ENCODE peak calls at places on chromosomes 11 and 22, in seven cellular contexts. M, K, Y, V, E, I and D are unnamed samples. For H3K4me1, the result is how much of the 10 kb centered on the place peaks cover.

GRCh38 chr11:62889484-62890437 is 9.1 kb downstream of the SLC3A2 start:
- DNase-seq in K (no peak), I (peak), E (no peak), V (peak), Y (no peak), M (no peak), D (no peak)

GRCh38 chr11:5364214-5364613 is 12.9 kb downstream of the OR51B6 start:
- DNase-seq in I (no peak), K (no peak), V (no peak), Y (no peak), E (no peak), M (no peak), D (no peak)

GRCh38 chr11:111691176-111691575 is 75.0 kb downstream of the PPP2R1B start:
- DNase-seq in V (no peak), Y (no peak), K (no peak), E (no peak), I (no peak), M (no peak), D (no peak)

GRCh38 chr11:70630068-70630467 is 231.7 kb downstream of the CTTN start:
- DNase-seq in E (no peak), V (no peak), M (no peak), K (no peak), Y (no peak), I (no peak), D (no peak)

GRCh38 chr11:1130276-1131032 is 27.3 kb upstream of the MUC5AC start:
- DNase-seq in Y (no peak), M (no peak), V (no peak), K (peak), I (no peak), E (no peak), D (no peak)

GRCh38 chr11:79413258-79413657 is 27.6 kb downstream of the TENM4 start:
- DNase-seq in V (no peak), I (no peak), Y (no peak), K (peak), E (no peak), M (no peak), D (no peak)

GRCh38 chr11:2214527-2215229 is 43.1 kb upstream of the TH start:
- DNase-seq in V (peak), M (no peak), I (peak), Y (no peak), E (no peak), K (peak), D (no peak)

GRCh38 chr11:65373839-65374580 is 8.4 kb downstream of the SLC25A45 start:
- DNase-seq in Y (no peak), V (no peak), K (no peak), M (no peak), E (no peak), I (no peak), D (no peak)

GRCh38 chr22:39634530-39635399 is 64.2 kb downstream of the CACNA1I start:
- DNase-seq in I (peak), M (no peak), E (peak), Y (no peak), V (peak), K (no peak), D (peak)

GRCh38 chr11:97364047-97364446 is 974.2 kb downstream of the JRKL start:
- DNase-seq in M (no peak), V (no peak), Y (no peak), K (no peak), I (no peak), E (no peak), D (no peak)

GRCh38 chr11:124717786-124718634 is 21.7 kb upstream of the NRGN start:
- DNase-seq in V (no peak), M (no peak), I (peak), Y (no peak), K (peak), E (no peak), D (no peak)

GRCh38 chr11:32571039-32571438 is 12.6 kb upstream of the EIF3M start:
- DNase-seq in V (no peak), M (no peak), Y (no peak), K (no peak), E (no peak), I (no peak), D (no peak)

GRCh38 chr11:122248939-122249338 is 132.9 kb upstream of the BLID start:
- DNase-seq in Y (no peak), M (no peak), K (no peak), V (no peak), I (no peak), E (no peak), D (no peak)

GRCh38 chr11:130703489-130704190 is 212.6 kb downstream of the SNX19 start:
- DNase-seq in Y (no peak), I (no peak), K (no peak), M (no peak), V (no peak), E (no peak), D (no peak)

GRCh38 chr11:70505331-70505731 is 107.0 kb downstream of the CTTN start:
- DNase-seq in I (no peak), K (no peak), E (no peak), M (no peak), Y (no peak), V (no peak), D (no peak)

GRCh38 chr11:64413417-64413816 is 54.5 kb downstream of the RPS6KA4 start:
- DNase-seq in K (no peak), E (no peak), Y (no peak), V (no peak), I (no peak), M (no peak), D (no peak)

GRCh38 chr11:68979931-68980775 is 633 bp downstream of the MRGPRD start:
- DNase-seq in Y (no peak), V (no peak), E (no peak), M (no peak), K (no peak), I (no peak), D (no peak)

GRCh38 chr11:46895821-46896220 is 22.5 kb downstream of the LRP4 start:
- DNase-seq in E (no peak), K (no peak), Y (no peak), M (no peak), I (no peak), V (no peak), D (no peak)

GRCh38 chr22:22692707-22693530 is 48.5 kb downstream of the GGTLC2 start:
- DNase-seq in I (peak), M (no peak), Y (no peak), E (no peak), V (peak), K (peak), D (peak)

GRCh38 chr11:3929232-3929631 is 73.8 kb downstream of the STIM1 start:
- DNase-seq in I (no peak), M (no peak), E (no peak), K (no peak), V (no peak), Y (no peak), D (no peak)

GRCh38 chr22:50526849-50527801 is 1.7 kb upstream of the SCO2 start:
- DNase-seq in V (peak), M (no peak), K (peak), Y (no peak), I (peak), E (no peak), D (no peak)

GRCh38 chr11:129643031-129643721 is 172.5 kb upstream of the TMEM45B start:
- DNase-seq in V (no peak), M (no peak), Y (no peak), E (no peak), K (no peak), I (no peak), D (no peak)

GRCh38 chr11:14015711-14016110 is 53.2 kb downstream of the SPON1 start:
- DNase-seq in Y (no peak), I (peak), M (no peak), E (peak), V (no peak), K (no peak), D (peak)

GRCh38 chr11:75468534-75469340 is 35.7 kb upstream of the KLHL35 start:
- DNase-seq in K (peak), Y (no peak), V (peak), M (no peak), I (no peak), E (no peak), D (no peak)

GRCh38 chr11:65377036-65377435 is 5.4 kb downstream of the SLC25A45 start:
- DNase-seq in M (no peak), Y (no peak), V (no peak), E (no peak), K (peak), I (no peak), D (no peak)

GRCh38 chr22:27107824-27108223 is 450.4 kb downstream of the MIAT start:
- DNase-seq in V (no peak), I (peak), M (no peak), K (peak), Y (no peak), E (peak), D (no peak)

DNA sequence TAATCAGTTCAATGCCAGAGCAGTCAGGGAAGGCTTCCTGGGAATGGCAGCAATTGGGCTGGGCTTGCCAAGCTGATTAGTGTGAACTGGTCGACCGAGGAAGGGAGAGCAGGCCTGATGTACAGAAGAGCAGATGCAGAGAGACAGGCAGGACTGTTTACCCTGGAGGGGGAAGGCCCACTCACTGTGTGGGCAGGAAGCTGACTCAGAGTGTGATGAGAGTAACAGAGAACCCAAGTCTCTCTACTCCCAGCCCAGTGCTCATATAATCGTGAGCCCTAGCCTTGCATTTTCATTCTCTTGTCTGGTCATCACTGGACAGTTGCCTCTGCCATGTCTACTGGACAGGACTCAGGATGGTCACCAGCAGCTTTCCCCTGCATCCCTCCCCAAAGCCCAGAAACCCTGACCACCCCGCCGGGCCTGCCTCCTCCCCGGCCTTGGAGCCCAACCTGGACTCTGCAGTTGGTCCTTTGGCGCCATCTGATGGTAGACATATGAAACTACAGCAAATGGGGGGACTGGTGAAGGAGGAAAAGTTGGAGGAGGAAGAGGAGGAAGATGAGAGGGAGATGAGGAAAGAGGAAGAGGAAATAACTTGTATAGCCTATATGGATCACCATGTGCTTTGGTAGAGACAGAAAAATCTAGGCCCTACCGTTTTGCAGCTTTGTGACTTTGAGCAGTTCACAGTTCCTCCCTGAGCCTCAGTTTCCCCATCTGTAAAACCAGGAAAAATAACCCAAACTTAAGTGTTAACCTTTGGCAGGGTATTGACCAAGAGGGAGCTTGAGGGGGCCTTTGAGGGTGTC is 43.4 kb upstream of the PRDM11 start:
- DNase-seq in K (peak), E (peak), M (peak), Y (no peak), I (peak), V (peak), D (peak)
- H3K9ac ChIP-seq in K (no peak), E (no peak), M (no peak), Y (no peak), I (no peak), V (no peak), D (peak)

DNA sequence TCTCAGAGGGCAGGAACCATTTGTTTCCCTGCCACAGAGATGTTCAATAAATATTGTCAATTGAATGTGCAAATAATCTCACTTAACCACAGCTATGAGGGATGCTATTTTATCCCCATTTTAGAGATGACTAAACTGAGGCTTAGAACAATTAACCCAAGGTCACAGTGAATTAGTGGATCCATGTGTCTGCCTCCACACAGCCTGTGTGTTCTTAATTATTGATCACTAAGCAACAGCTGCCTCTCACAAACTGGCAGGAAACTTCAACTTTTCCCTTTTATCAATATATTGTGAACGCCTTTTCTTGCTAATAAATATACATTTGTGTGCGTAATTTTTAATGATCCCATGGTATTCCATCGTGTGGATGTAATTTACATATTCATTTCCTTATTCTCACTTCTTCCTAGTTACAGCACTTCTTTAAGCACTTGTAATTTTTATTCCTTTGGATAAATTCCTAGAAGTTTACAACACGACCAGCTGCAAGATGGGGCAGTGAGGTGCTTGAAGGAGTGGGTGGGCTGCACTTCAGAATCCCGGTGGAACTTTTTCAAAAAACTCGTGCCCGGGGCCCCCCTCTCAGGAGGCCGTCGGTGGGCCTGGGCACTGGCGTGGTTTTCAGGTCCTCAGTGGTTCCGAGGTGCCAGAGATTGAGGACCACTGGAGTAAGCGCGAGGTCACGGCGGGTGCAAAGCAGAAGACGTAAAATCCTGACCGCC is 915 bp upstream of the SREBF2 start:
- DNase-seq in I (no peak), V (no peak), Y (no peak), M (no peak), E (no peak), K (no peak), D (no peak)
- TF ChIP-seq YY1 in I (no peak), V (no peak), Y (no peak), M (no peak), E (no peak), K (no peak), D (no peak)

GRCh38 chr22:20147286-20147988 is 3.4 kb downstream of the CCDC188 start:
- DNase-seq in I (no peak), Y (no peak), K (no peak), V (no peak), M (no peak), E (no peak), D (no peak)
- H3K4me1 ChIP-seq in I (under half), Y (under half), K (under half), V (under half), M (under half), E (under half), D (under half)

DNA sequence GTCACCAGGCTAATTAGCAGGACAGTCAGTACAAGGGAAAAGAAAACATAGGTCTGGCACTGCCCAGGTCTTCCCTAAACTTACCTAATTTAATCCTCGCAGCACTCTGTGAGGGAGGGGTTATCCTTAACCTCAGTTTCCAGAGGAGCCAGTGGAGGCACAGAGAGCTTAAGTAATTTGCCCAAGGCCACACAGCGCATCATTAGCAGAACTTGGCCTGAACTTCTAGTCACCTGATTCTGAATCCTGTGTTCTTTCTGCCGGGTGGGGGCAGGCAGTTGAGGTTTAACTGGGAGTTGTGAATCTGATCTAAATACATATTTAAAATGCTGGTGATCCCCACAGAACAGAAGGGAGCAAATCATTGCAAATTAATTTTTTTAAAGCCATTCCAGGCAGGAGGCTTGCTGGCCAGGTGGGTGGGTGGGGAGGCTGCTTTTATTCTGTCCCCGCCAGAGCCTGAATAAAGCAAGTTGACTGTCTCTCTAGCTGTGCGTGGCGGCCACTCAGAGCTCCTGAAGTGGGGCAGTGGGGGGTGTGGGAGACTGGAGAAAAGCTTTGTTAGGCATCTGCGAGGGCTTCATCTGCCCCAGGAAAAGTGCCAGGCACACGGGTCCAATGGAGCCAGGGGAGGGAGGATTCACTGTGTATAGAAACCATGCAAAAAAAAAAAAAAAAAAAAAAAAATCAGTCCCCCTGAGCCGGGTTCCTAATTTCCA is 66.1 kb downstream of the NFAM1 start:
- DNase-seq in K (no peak), M (no peak), I (no peak), V (no peak), E (no peak), Y (no peak), D (no peak)
- H3K9ac ChIP-seq in K (no peak), M (no peak), I (no peak), V (no peak), E (no peak), Y (no peak), D (peak)

DNA sequence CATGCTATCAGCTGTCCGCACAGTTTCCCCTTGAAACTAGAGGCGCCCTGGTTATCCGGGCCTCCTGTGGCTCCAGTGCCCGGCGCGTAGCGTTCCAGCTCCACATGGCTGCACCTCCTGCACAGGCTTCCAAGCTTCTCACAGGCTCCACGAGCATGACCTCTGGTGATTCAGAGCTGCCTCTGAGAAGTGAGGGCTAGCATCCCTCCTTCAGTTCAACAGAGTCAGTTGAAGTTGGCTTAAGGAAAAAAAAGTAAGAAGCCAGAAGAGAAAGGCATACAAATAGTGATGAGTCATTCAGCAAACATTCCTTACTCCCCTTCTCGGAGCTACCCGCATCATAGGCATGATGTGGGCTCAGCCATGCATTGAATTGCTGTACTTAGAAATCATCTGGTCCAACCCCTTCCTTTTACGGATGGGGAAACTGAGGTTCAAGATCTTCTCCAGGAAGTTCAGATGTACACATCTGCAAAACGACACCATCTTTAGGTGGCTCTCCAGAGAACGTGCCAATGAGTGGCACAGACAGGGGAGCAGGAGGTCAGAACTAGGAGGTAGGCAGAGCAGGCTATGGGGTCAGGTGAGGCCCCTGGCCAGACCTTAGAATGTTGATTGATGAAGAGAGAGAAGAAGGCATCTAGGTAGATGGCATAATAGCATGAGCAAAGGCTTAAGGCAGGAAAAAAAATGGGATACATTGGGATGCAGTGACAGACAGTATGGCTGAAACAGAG is 216.3 kb upstream of the TBCEL start:
- DNase-seq in M (no peak), K (no peak), Y (no peak), E (no peak), V (no peak), I (peak), D (peak)
- TF ChIP-seq YY1 in M (no peak), K (no peak), Y (no peak), E (no peak), V (no peak), I (no peak), D (no peak)

GRCh38 chr11:19674831-19675230 is 37.8 kb upstream of the NAV2 start:
- DNase-seq in Y (no peak), I (no peak), E (no peak), K (no peak), V (no peak), M (no peak), D (no peak)
- H3K4me1 ChIP-seq in Y (under half), I (under half), E (under half), K (under half), V (under half), M (under half), D (under half)

GRCh38 chr22:21634081-21634480 is 1.5 kb downstream of the CCDC116 start:
- DNase-seq in E (no peak), I (no peak), V (no peak), Y (no peak), M (no peak), K (no peak), D (no peak)

GRCh38 chr22:21634844-21635243 is 2.3 kb downstream of the CCDC116 start:
- DNase-seq in V (no peak), Y (no peak), E (no peak), K (no peak), I (no peak), M (no peak), D (no peak)

GRCh38 chr22:21632237-21632895 is at the start of gene CCDC116:
- DNase-seq in V (peak), I (peak), E (no peak), Y (no peak), K (peak), M (no peak), D (no peak)

GRCh38 chr22:21632931-21633330 is 371 bp downstream of the CCDC116 start:
- DNase-seq in M (no peak), K (no peak), Y (no peak), V (no peak), I (no peak), E (no peak), D (no peak)

GRCh38 chr22:21633481-21633880 is 921 bp downstream of the CCDC116 start:
- DNase-seq in I (no peak), K (no peak), V (no peak), M (no peak), Y (no peak), E (no peak), D (no peak)
- H3K9ac ChIP-seq in I (no peak), K (no peak), V (peak), M (no peak), Y (no peak), E (no peak), D (no peak)

DNA sequence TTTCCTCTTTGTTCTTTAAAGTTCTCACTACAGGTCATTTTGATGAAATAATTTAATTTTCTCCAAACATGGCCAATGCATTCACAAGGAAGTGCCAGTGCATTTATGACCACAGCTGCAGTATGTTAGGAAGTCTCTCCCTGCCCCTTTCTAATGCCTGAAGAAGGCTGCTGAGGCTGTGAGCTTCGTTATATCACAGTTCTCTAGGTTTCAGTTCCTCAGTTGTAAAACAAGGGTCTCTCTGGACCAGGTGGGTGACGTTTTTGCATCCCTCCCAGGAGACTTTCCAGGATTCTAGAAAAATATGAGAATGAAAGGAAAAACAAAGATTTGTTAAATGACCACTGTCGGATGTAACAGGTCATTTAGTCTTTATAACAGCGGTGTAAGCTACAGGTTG is 171.6 kb downstream of the LARGE1 start:
- DNase-seq in Y (no peak), E (no peak), M (no peak), I (no peak), V (no peak), K (no peak), D (no peak)
- TF ChIP-seq YY1 in Y (no peak), E (no peak), M (no peak), I (no peak), V (no peak), K (no peak), D (no peak)